ENCODE peak calls at places on chromosomes 4 and X, in four cellular contexts. K is breast epithelium; H is CD8-positive, alpha-beta T cell; I is WTC11. P is an unnamed sample.

GRCh38 chrX:30141966-30142365 is 73.4 kb upstream of the MAGEB2 start:
- DNase-seq in K (no peak), H (no peak), I (peak; percentile 12), P (no peak)

GRCh38 chr4:121256346-121256745 is 92.2 kb upstream of the TNIP3 start:
- DNase-seq in K (no peak), H (no peak), I (no peak), P (no peak)

GRCh38 chrX:20361081-20361889 is 94.6 kb upstream of the RPS6KA3 start:
- DNase-seq in K (no peak), H (no peak), I (no peak), P (no peak)

GRCh38 chrX:137998619-137999018 is 432.7 kb downstream of the ZIC3 start:
- DNase-seq in K (no peak), H (no peak), I (no peak), P (no peak)

GRCh38 chr4:123597586-123597985 is 201.0 kb downstream of the SPRY1 start:
- DNase-seq in K (no peak), H (no peak), I (no peak), P (no peak)

GRCh38 chr4:16897351-16897750 is 1.1 kb downstream of the LDB2 start:
- DNase-seq in K (no peak), H (no peak), I (no peak), P (no peak)

GRCh38 chrX:155682834-155683233 is 70.1 kb upstream of the TMLHE start:
- DNase-seq in K (no peak), H (no peak), I (no peak), P (no peak)

GRCh38 chr4:124710911-124711310 is 1.6 kb downstream of the ANKRD50 start:
- DNase-seq in K (no peak), H (no peak), I (no peak), P (no peak)

GRCh38 chr4:150149381-150149780 is 71.1 kb downstream of the DCLK2 start:
- DNase-seq in K (no peak), H (no peak), I (no peak), P (no peak)

GRCh38 chr4:180900781-180901180 is 1342.4 kb upstream of the TENM3 start:
- DNase-seq in K (no peak), H (no peak), I (no peak), P (no peak)

GRCh38 chr4:186536285-186536684 is 19.1 kb downstream of the MTNR1A start:
- DNase-seq in K (no peak), H (no peak), I (peak; percentile 46), P (no peak)

GRCh38 chr4:41234424-41234823 is 20.1 kb upstream of the APBB2 start:
- DNase-seq in K (no peak), H (no peak), I (no peak), P (no peak)

GRCh38 chr4:10437735-10438134 is 19.5 kb downstream of the ZNF518B start:
- DNase-seq in K (no peak), H (no peak), I (no peak), P (no peak)

GRCh38 chrX:133151320-133151719 is 54.4 kb upstream of the USP26 start:
- DNase-seq in K (no peak), H (no peak), I (no peak), P (no peak)

GRCh38 chr4:79397951-79398350 is 10.1 kb downstream of the GK2 start:
- DNase-seq in K (no peak), H (no peak), I (no peak), P (no peak)

GRCh38 chr4:5780831-5781480 is 70.0 kb downstream of the EVC start:
- DNase-seq in K (no peak), H (no peak), I (no peak), P (no peak)

GRCh38 chr4:3040447-3041191 is 33.7 kb downstream of the HTT-AS start:
- DNase-seq in K (no peak), H (no peak), I (no peak), P (no peak)
- TF ChIP-seq CTCF in K (no peak), H (no peak), I (no peak), P (no peak)

GRCh38 chrX:72573158-72573511 is 492 bp upstream of the HDAC8 start:
- DNase-seq in K (no peak), H (no peak), I (no peak), P (no peak)
- TF ChIP-seq CTCF in K (no peak), H (no peak), I (no peak), P (no peak)

GRCh38 chr4:21130606-21131005 is 430.3 kb downstream of the PACRGL start:
- DNase-seq in K (no peak), H (no peak), I (no peak), P (no peak)

GRCh38 chr4:21139327-21139726 is 439.1 kb downstream of the PACRGL start:
- DNase-seq in K (no peak), H (no peak), I (no peak), P (no peak)

GRCh38 chr4:21136231-21136630 is 436.0 kb downstream of the PACRGL start:
- DNase-seq in K (no peak), H (no peak), I (no peak), P (no peak)

DNA sequence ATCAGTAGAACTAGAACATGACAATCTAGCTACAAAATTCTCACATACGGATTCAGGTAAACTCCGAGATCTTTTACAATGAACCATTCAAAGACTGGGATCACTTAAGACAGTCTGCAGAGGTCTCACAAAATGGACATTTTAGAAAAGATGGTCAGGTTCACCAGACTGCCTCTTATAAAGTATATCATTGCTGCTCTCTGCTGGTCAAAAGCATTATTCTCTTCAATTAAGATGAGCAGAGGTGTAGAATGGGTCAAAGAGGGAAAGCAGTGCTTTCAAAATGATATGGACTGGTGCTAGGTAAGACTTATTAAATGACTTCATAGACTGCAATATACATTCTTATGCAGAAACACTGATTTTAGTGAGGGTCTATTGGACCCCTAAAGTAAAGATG is 434.7 kb downstream of the PACRGL start:
- DNase-seq in K (no peak), H (no peak), I (no peak), P (no peak)
- TF ChIP-seq CTCF in K (no peak), H (no peak), I (peak; percentile 16), P (no peak)

DNA sequence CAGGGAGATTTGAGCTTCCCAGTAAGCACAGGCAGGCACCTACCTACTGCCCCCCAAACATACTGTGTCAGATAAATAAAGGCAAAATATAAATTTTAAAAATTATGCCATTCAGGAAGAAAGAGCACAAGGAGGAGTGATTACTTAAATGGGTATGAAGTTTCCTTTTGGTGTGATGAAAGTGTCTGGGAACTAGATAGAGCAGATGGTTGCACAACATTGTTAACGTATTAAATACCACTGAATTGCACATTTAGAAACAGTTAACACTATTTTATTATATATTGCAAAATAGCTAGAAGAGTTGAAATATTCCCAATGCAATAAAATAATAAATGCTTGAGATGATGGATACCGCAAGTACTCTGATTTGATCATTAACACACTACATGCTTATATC is 374.7 kb upstream of the FGF13 start:
- DNase-seq in K (no peak), H (no peak), I (no peak), P (no peak)
- TF ChIP-seq CTCF in K (no peak), H (no peak), I (no peak), P (no peak)

DNA sequence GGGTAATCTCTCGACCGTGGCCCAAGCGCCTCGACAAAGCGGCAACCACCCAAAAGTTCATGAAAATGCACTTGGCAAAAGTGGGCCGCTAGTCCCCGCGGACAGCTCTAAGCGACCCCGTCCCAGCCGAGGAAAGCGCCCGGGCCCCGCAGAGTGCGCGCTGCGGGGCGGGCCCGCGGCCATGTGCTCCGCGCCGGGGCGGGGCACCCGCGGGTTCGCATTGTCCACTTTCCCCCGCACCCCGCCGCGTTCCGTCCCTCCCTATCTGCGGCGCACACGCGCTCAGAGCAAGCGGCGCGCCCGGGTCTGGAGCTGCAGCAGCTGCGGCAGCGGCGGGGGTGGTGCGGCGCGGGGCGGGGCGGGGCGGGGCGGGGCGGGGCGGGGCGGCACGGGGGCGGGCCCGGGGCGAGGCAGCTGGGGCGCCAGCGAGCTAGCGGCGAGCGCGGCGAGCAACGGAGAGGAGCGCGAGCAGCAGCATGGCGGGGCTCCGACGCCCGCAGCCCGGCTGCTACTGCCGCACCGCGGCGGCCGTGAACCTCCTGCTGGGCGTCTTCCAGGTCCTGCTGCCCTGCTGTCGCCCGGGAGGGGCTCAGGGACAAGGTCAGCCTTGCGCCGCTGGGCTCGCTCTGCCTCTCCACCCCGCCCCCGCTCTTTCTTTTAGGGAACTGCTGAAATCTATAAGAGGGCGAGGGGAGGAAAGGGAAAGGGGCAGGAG is at the start of gene TMEM131L:
- DNase-seq in K (no peak), H (peak; percentile 61), I (peak; percentile 76), P (peak; percentile 67)
- TF ChIP-seq CTCF in K (no peak), H (peak; percentile 35), I (no peak), P (no peak)

DNA sequence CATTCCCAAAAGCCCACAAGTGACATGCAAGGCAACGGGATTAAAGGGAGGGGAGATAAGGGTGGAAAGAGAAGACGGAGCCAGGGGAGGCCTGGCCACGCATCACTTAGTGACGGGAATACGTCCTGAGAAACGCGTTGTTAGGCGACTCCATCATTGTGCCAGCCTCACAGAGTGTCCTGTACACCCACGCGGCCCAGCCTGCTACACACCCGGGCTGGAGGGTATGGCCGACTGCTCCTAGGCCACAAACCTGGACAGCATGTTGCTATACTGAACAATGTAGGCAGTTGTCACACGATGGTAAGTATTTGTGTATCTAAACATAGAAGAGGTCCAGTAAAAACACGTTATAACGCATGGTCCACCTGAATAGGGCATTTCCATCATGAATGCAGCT is 23.4 kb downstream of the NSG1 start:
- DNase-seq in K (no peak), H (no peak), I (no peak), P (no peak)
- TF ChIP-seq CTCF in K (no peak), H (no peak), I (no peak), P (no peak)

GRCh38 chr4:47510506-47511143 is 25.6 kb downstream of the ATP10D start:
- DNase-seq in K (no peak), H (no peak), I (no peak), P (no peak)
- TF ChIP-seq CTCF in K (no peak), H (no peak), I (no peak), P (no peak)